ENCODE peak calls at places on chromosomes 12 and 14, in five cellular contexts. One of them, this sample, is unnamed.

GRCh38 chr12:111224196-111225066 is 144.5 kb downstream of the PHETA1 start:
- DNase-seq in BJ: no peak
- DNase-seq in HFF-Myc: no peak
- DNase-seq in GM13977: no peak
- DNase-seq in kidney epithelial cell: no peak
- DNase-seq in this sample: no peak

GRCh38 chr14:24837280-24838046 is 203.5 kb upstream of the GZMB start:
- DNase-seq in BJ: no peak
- DNase-seq in HFF-Myc: no peak
- DNase-seq in GM13977: no peak
- DNase-seq in kidney epithelial cell: no peak
- DNase-seq in this sample: no peak

GRCh38 chr12:80299219-80299618 is 144.8 kb upstream of the PTPRQ start:
- DNase-seq in BJ: no peak
- DNase-seq in HFF-Myc: no peak
- DNase-seq in GM13977: peak; percentile 24
- DNase-seq in kidney epithelial cell: no peak
- DNase-seq in this sample: no peak

GRCh38 chr12:104049278-104050257 is at the start of gene GLT8D2:
- DNase-seq in BJ: peak; percentile 66
- DNase-seq in HFF-Myc: peak; percentile 75
- DNase-seq in GM13977: no peak
- DNase-seq in kidney epithelial cell: no peak
- DNase-seq in this sample: no peak

GRCh38 chr12:108666326-108666995 is 32.8 kb upstream of the SELPLG start:
- DNase-seq in BJ: no peak
- DNase-seq in HFF-Myc: no peak
- DNase-seq in GM13977: no peak
- DNase-seq in kidney epithelial cell: no peak
- DNase-seq in this sample: no peak

GRCh38 chr14:24296341-24297157 is 3.0 kb downstream of the DHRS1 start:
- DNase-seq in BJ: peak; percentile 49
- DNase-seq in HFF-Myc: peak; percentile 84
- DNase-seq in GM13977: peak; percentile 86
- DNase-seq in kidney epithelial cell: peak; percentile 85
- DNase-seq in this sample: peak; percentile 50

GRCh38 chr14:97056086-97056485 is 258.9 kb downstream of the VRK1 start:
- DNase-seq in BJ: no peak
- DNase-seq in HFF-Myc: no peak
- DNase-seq in GM13977: no peak
- DNase-seq in kidney epithelial cell: no peak
- DNase-seq in this sample: no peak

GRCh38 chr12:116537149-116537904 is 21.9 kb upstream of the MAP1LC3B2 start:
- DNase-seq in BJ: no peak
- DNase-seq in HFF-Myc: no peak
- DNase-seq in GM13977: peak; percentile 32
- DNase-seq in kidney epithelial cell: no peak
- DNase-seq in this sample: peak; percentile 44

DNA sequence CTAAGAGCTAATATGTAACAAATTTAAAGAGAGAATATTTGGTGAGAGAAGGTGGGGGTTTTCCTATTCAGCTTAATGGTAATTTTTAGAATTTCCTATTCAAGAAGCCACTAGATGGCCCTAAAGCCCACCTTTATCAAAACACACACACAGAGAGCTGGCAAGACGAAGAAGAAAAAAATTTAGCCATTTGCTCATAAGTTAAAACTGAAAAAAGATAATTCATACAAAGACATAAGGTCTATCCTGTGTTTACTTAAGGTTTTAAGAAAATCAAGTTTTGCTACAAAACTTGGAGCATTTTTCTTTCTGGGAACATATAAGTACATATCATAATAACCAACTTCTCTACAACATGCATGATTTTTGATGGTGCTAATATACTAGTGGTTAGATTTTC is 46.8 kb upstream of the PCED1B start:
- DNase-seq in BJ: no peak
- DNase-seq in HFF-Myc: no peak
- DNase-seq in GM13977: no peak
- DNase-seq in kidney epithelial cell: no peak
- DNase-seq in this sample: no peak
- TF ChIP-seq CTCF in BJ: peak; percentile 53
- TF ChIP-seq CTCF in HFF-Myc: peak; percentile 35
- TF ChIP-seq CTCF in GM13977: peak; percentile 47
- TF ChIP-seq CTCF in kidney epithelial cell: peak; percentile 23
- TF ChIP-seq CTCF in this sample: peak; percentile 77

DNA sequence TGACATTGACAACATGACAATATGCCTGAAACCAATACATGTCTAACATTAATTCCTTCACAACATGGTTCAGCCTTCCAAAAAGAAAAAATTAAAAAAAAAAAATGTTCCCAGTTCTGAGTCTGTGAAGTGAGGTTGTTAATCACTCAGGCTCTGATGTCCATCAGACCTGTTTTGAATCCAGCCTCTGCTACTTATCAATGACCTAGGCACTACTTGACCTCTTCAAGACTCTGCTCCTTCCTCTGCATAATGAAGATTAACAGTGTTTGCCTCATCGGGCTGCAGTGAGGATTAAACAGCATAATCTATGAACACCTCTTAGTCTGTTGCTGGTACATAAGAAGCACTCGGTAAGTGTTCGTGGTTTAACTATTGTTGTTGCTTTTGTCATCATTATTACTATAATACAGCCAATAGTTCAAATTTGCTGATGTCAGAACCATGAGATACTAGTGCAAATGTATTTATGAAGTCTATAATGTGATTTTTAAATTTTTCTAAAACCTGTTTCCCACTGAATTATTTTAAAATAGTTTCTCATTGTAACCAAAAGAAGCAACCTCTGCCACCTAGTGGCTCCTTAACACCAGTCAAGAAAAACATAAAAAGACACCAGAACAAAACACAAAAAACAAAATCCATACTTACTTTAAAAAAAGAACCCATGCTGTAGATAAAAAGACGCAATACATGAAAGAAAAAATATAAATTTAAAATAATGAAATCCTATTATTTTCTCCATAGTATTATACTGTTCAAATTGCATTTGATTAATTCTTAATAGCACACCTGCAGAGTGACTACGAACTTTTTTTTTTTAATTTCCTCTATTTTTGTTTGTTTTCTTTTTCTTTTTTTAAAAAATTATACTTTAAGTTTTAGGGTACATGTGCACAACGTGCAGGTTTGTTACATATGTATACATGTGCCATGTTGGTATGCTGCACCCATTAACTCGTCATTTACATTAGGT is 20.3 kb upstream of the TMX1 start:
- DNase-seq in BJ: no peak
- DNase-seq in HFF-Myc: no peak
- DNase-seq in GM13977: peak; percentile 14
- DNase-seq in kidney epithelial cell: no peak
- DNase-seq in this sample: no peak
- TF ChIP-seq CTCF in BJ: peak; percentile 68
- TF ChIP-seq CTCF in HFF-Myc: peak; percentile 50
- TF ChIP-seq CTCF in GM13977: peak; percentile 62
- TF ChIP-seq CTCF in kidney epithelial cell: peak; percentile 67
- TF ChIP-seq CTCF in this sample: peak; percentile 35

GRCh38 chr14:32650030-32650429 is 288.6 kb upstream of the NPAS3 start:
- DNase-seq in BJ: no peak
- DNase-seq in HFF-Myc: no peak
- DNase-seq in GM13977: no peak
- DNase-seq in kidney epithelial cell: no peak
- DNase-seq in this sample: no peak

GRCh38 chr14:32648434-32648833 is 290.2 kb upstream of the NPAS3 start:
- DNase-seq in BJ: peak; percentile 79
- DNase-seq in HFF-Myc: peak; percentile 53
- DNase-seq in GM13977: no peak
- DNase-seq in kidney epithelial cell: no peak
- DNase-seq in this sample: no peak

GRCh38 chr14:32656609-32657008 is 282.1 kb upstream of the NPAS3 start:
- DNase-seq in BJ: no peak
- DNase-seq in HFF-Myc: no peak
- DNase-seq in GM13977: no peak
- DNase-seq in kidney epithelial cell: no peak
- DNase-seq in this sample: no peak

GRCh38 chr14:32654106-32654505 is 284.6 kb upstream of the NPAS3 start:
- DNase-seq in BJ: no peak
- DNase-seq in HFF-Myc: no peak
- DNase-seq in GM13977: no peak
- DNase-seq in kidney epithelial cell: no peak
- DNase-seq in this sample: no peak

GRCh38 chr14:32650665-32651064 is 288.0 kb upstream of the NPAS3 start:
- DNase-seq in BJ: no peak
- DNase-seq in HFF-Myc: no peak
- DNase-seq in GM13977: no peak
- DNase-seq in kidney epithelial cell: no peak
- DNase-seq in this sample: no peak
- TF ChIP-seq CTCF in BJ: no peak
- TF ChIP-seq CTCF in HFF-Myc: no peak
- TF ChIP-seq CTCF in GM13977: no peak
- TF ChIP-seq CTCF in kidney epithelial cell: no peak
- TF ChIP-seq CTCF in this sample: no peak

DNA sequence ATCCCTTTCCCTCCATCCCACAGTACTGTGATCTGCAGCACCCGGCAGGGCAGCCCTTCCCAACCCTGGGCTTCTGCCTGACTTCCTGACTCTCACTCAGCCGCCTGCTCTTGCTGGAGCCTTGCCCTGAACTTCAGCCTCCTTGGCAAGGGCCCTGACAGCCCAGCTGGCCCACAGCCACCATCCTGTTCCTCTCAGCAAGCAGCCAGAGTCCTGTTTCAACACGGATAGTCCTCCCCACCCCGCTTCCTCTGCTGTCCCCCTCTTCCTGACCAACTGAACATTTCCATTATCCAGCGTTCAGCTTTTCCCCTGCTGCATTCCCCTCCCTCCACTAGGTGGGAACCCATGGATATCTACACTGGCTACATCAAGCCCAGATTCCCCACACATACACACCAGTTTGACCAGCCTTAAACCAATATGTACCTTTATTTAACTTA is 74.0 kb upstream of the MDM1 start:
- DNase-seq in BJ: peak; percentile 34
- DNase-seq in HFF-Myc: peak; percentile 69
- DNase-seq in GM13977: no peak
- DNase-seq in kidney epithelial cell: no peak
- DNase-seq in this sample: no peak
- TF ChIP-seq CTCF in BJ: peak; percentile 48
- TF ChIP-seq CTCF in HFF-Myc: peak; percentile 56
- TF ChIP-seq CTCF in GM13977: no peak
- TF ChIP-seq CTCF in kidney epithelial cell: no peak
- TF ChIP-seq CTCF in this sample: no peak

DNA sequence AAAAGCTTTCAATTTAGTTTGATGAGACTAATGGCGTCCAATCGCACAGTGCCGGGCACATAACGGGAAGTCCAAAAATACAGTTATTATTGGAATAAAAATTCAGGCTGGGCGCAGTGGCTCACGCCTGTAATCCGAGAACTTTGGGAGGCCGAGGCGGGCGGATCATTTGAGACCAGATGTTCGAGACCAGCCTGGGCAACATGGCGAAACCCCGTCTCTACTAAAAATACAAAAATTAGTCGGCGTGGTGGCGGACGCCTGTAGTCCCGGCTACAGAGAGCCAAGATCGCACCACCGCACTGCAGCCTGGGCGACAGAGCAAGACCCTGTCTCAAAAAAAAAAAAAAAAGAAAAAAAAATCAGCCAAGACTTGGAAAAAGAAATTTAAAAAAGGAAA is 1.2 kb upstream of the FKBP4 start:
- DNase-seq in BJ: no peak
- DNase-seq in HFF-Myc: no peak
- DNase-seq in GM13977: no peak
- DNase-seq in kidney epithelial cell: no peak
- DNase-seq in this sample: no peak
- TF ChIP-seq CTCF in BJ: no peak
- TF ChIP-seq CTCF in HFF-Myc: no peak
- TF ChIP-seq CTCF in GM13977: no peak
- TF ChIP-seq CTCF in kidney epithelial cell: no peak
- TF ChIP-seq CTCF in this sample: no peak

DNA sequence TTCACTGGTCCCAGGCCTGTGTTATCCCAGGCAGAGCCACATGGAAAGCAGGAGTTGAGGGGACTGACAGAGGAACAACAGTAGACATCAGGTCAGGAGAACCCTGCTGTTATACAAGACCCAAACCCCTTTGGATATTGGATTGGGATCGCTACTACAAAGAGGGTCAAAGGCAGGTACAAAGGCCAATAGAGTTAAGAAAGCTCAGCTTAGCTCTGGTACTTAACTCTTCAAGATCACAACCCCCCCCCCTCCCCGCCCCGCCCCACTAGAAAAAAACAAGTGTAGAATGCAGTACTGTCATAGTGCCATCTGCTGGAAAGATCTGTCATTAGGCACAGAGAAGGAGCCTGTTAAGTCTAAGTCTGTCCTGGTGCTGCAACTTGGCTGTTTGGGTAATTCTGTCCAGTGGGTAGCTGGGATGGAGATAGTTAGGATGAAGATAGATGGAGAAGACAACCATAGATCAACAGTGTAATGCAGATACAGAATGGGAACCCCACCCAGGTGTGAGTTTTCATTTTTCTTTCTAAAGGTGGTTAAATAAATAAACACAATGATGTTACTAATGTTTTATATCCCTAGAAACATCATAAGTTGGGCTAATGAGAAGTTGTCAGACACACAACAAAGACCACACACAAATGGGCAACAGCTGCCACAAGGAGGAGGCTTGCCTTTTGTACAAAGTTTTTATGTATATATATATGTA is 17.2 kb downstream of the REM2 start:
- DNase-seq in BJ: no peak
- DNase-seq in HFF-Myc: peak; percentile 52
- DNase-seq in GM13977: peak; percentile 70
- DNase-seq in kidney epithelial cell: no peak
- DNase-seq in this sample: no peak
- TF ChIP-seq CTCF in BJ: peak; percentile 73
- TF ChIP-seq CTCF in HFF-Myc: peak; percentile 63
- TF ChIP-seq CTCF in GM13977: peak; percentile 73
- TF ChIP-seq CTCF in kidney epithelial cell: peak; percentile 64
- TF ChIP-seq CTCF in this sample: no peak

GRCh38 chr12:48414046-48414445 is 58.3 kb upstream of the ANP32D start:
- DNase-seq in BJ: no peak
- DNase-seq in HFF-Myc: no peak
- DNase-seq in GM13977: no peak
- DNase-seq in kidney epithelial cell: no peak
- DNase-seq in this sample: no peak
- TF ChIP-seq CTCF in BJ: no peak
- TF ChIP-seq CTCF in HFF-Myc: no peak
- TF ChIP-seq CTCF in GM13977: no peak
- TF ChIP-seq CTCF in kidney epithelial cell: no peak
- TF ChIP-seq CTCF in this sample: no peak

GRCh38 chr14:71377099-71377498 is 469.8 kb downstream of the PCNX1 start:
- DNase-seq in BJ: no peak
- DNase-seq in HFF-Myc: no peak
- DNase-seq in GM13977: no peak
- DNase-seq in kidney epithelial cell: no peak
- DNase-seq in this sample: no peak
- TF ChIP-seq CTCF in BJ: no peak
- TF ChIP-seq CTCF in HFF-Myc: no peak
- TF ChIP-seq CTCF in GM13977: no peak
- TF ChIP-seq CTCF in kidney epithelial cell: no peak
- TF ChIP-seq CTCF in this sample: no peak

GRCh38 chr14:20836668-20837338 is 34.2 kb upstream of the RNASE1 start:
- DNase-seq in BJ: no peak
- DNase-seq in HFF-Myc: no peak
- DNase-seq in GM13977: no peak
- DNase-seq in kidney epithelial cell: no peak
- DNase-seq in this sample: no peak
- TF ChIP-seq CTCF in BJ: peak; percentile 27
- TF ChIP-seq CTCF in HFF-Myc: peak; percentile 53
- TF ChIP-seq CTCF in GM13977: no peak
- TF ChIP-seq CTCF in kidney epithelial cell: peak; percentile 51
- TF ChIP-seq CTCF in this sample: no peak